ENCODE peak calls at places on chromosome 21, in five cellular contexts. F is CD8-positive, alpha-beta memory T cell; X is fibroblast of lung; I is GM23248; W is A549. Y is an unnamed sample.

GRCh38 chr21:32414579-32415358 is 2.3 kb downstream of the EVA1C start:
- DNase-seq in F (no peak), X (peak; percentile 52), I (peak; percentile 66), W (no peak), Y (no peak)

GRCh38 chr21:33828083-33828482 is 87.5 kb downstream of the ATP5PO start:
- DNase-seq in F (no peak), X (no peak), I (no peak), W (no peak), Y (no peak)

GRCh38 chr21:44449473-44450363 is 5.6 kb upstream of the LRRC3 start:
- DNase-seq in F (peak; percentile 30), X (peak; percentile 4), I (no peak), W (no peak), Y (no peak)

GRCh38 chr21:37220433-37220980 is 46.6 kb downstream of the VPS26C start:
- DNase-seq in F (no peak), X (peak; percentile 51), I (peak; percentile 69), W (peak; percentile 15), Y (peak; percentile 25)

GRCh38 chr21:33936221-33937038 is 20.8 kb upstream of the ATP5PO start:
- DNase-seq in F (peak; percentile 78), X (no peak), I (peak; percentile 23), W (no peak), Y (no peak)

GRCh38 chr21:44443891-44444285 is 11.4 kb upstream of the LRRC3 start:
- DNase-seq in F (peak; percentile 26), X (no peak), I (no peak), W (no peak), Y (no peak)

GRCh38 chr21:38123626-38124025 is 133.2 kb upstream of the KCNJ15 start:
- DNase-seq in F (no peak), X (no peak), I (no peak), W (no peak), Y (peak; percentile 9)

GRCh38 chr21:34734696-34735095 is 65.9 kb downstream of the CLIC6 start:
- DNase-seq in F (no peak), X (no peak), I (peak; percentile 33), W (no peak), Y (no peak)

GRCh38 chr21:40158356-40158755 is 291.1 kb downstream of the PCP4 start:
- DNase-seq in F (no peak), X (no peak), I (no peak), W (no peak), Y (no peak)

GRCh38 chr21:35473496-35473895 is 424.4 kb upstream of the RUNX1 start:
- DNase-seq in F (no peak), X (no peak), I (no peak), W (no peak), Y (no peak)

GRCh38 chr21:17514124-17514481 is 1.3 kb downstream of the CXADR start:
- DNase-seq in F (no peak), X (peak; percentile 60), I (peak; percentile 27), W (no peak), Y (no peak)

GRCh38 chr21:27094182-27094948 is 127.5 kb upstream of the ADAMTS5 start:
- DNase-seq in F (no peak), X (no peak), I (no peak), W (no peak), Y (no peak)

GRCh38 chr21:43801006-43801783 is 11.8 kb downstream of the RRP1 start:
- DNase-seq in F (no peak), X (no peak), I (no peak), W (no peak), Y (no peak)

GRCh38 chr21:38254970-38255369 is 1.8 kb upstream of the KCNJ15 start:
- DNase-seq in F (no peak), X (no peak), I (no peak), W (no peak), Y (no peak)

GRCh38 chr21:45113543-45113942 is 39.2 kb downstream of the ADARB1 start:
- DNase-seq in F (no peak), X (no peak), I (no peak), W (no peak), Y (no peak)

GRCh38 chr21:23217597-23217996 is 2219.4 kb downstream of the NCAM2 start:
- DNase-seq in F (no peak), X (no peak), I (no peak), W (no peak), Y (no peak)

GRCh38 chr21:35428927-35429326 is 379.8 kb upstream of the RUNX1 start:
- DNase-seq in F (no peak), X (no peak), I (peak; percentile 27), W (no peak), Y (no peak)

GRCh38 chr21:38914071-38914491 is 108.4 kb downstream of the ETS2 start:
- DNase-seq in F (no peak), X (no peak), I (no peak), W (no peak), Y (no peak)

GRCh38 chr21:42650033-42650370 is 3.4 kb upstream of the PDE9A start:
- DNase-seq in F (peak; percentile 15), X (no peak), I (no peak), W (no peak), Y (no peak)

GRCh38 chr21:44984792-44985440 is 45.1 kb downstream of the SLX9 start:
- DNase-seq in F (peak; percentile 39), X (no peak), I (no peak), W (no peak), Y (no peak)

GRCh38 chr21:23936991-23937390 is 1670.3 kb downstream of the MRPL39 start:
- DNase-seq in F (no peak), X (no peak), I (no peak), W (no peak), Y (no peak)

GRCh38 chr21:35635261-35635660 is 425.1 kb downstream of the SETD4 start:
- DNase-seq in F (no peak), X (peak; percentile 90), I (peak; percentile 92), W (no peak), Y (no peak)

GRCh38 chr21:31530918-31531705 is 128.4 kb upstream of the SOD1 start:
- DNase-seq in F (no peak), X (no peak), I (peak; percentile 21), W (no peak), Y (peak; percentile 54)

GRCh38 chr21:44377201-44377921 is 23.9 kb downstream of the TRPM2 start:
- DNase-seq in F (no peak), X (no peak), I (no peak), W (no peak), Y (no peak)

GRCh38 chr21:39105836-39106235 is 77.4 kb downstream of the PSMG1 start:
- DNase-seq in F (no peak), X (no peak), I (no peak), W (no peak), Y (no peak)

GRCh38 chr21:36456714-36457399 is 23.1 kb downstream of the CLDN14 start:
- DNase-seq in F (no peak), X (peak; percentile 20), I (no peak), W (no peak), Y (no peak)

GRCh38 chr21:39164523-39164922 is 18.7 kb downstream of the PSMG1 start:
- DNase-seq in F (no peak), X (no peak), I (no peak), W (no peak), Y (no peak)

GRCh38 chr21:40178726-40179125 is 311.5 kb downstream of the PCP4 start:
- DNase-seq in F (no peak), X (no peak), I (no peak), W (no peak), Y (no peak)

GRCh38 chr21:16913010-16913409 is 599.8 kb upstream of the CXADR start:
- DNase-seq in F (no peak), X (no peak), I (peak; percentile 16), W (no peak), Y (no peak)

GRCh38 chr21:34074283-34075098 is 1.1 kb downstream of the MRPS6 start:
- DNase-seq in F (no peak), X (no peak), I (peak; percentile 52), W (no peak), Y (no peak)

GRCh38 chr21:34365794-34366193 is 2.0 kb downstream of the KCNE2 start:
- DNase-seq in F (no peak), X (no peak), I (no peak), W (no peak), Y (no peak)

GRCh38 chr21:24045775-24046215 is 1561.5 kb downstream of the MRPL39 start:
- DNase-seq in F (no peak), X (peak; percentile 94), I (peak; percentile 0), W (no peak), Y (peak; percentile 73)

GRCh38 chr21:37006521-37007291 is at the start of gene RIPPLY3:
- DNase-seq in F (no peak), X (peak; percentile 28), I (peak; percentile 44), W (no peak), Y (no peak)

DNA sequence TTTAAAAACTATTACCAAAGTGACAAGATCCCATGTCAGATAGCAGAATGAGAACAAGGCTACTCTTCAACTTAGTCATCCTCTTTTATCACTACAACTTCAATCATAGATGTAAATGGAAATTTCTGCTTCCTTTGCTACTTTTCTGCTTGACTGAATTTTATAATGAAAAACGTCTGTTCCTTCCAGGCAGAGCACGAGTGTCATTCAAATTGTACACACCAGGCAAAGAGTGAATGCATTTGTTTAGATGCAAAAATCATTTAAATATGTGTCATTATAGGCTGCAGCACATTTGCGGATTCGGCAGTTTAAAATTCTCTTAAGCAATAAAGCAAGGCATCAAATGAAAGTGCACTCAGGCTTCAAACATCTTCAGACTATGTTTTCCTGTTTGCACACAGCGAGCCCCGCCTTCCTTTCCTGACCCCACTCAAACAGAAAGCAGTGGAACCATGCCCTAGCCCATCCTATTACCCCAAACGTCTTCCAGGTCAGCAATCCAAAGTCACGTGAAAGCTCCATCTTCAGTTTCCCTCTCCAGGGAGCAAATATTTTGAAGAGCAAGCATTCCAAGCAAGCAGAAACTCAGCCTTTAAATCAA is 99.6 kb downstream of the APP start:
- DNase-seq in F (no peak), X (peak; percentile 55), I (peak; percentile 66), W (no peak), Y (no peak)
- H3K4me3 ChIP-seq in F (peak overlapping the region; percentile 42), X (peak overlapping the region; percentile 33), I (peak overlapping the region; percentile 48), W (no peak overlapping the region), Y (no peak overlapping the region)

DNA sequence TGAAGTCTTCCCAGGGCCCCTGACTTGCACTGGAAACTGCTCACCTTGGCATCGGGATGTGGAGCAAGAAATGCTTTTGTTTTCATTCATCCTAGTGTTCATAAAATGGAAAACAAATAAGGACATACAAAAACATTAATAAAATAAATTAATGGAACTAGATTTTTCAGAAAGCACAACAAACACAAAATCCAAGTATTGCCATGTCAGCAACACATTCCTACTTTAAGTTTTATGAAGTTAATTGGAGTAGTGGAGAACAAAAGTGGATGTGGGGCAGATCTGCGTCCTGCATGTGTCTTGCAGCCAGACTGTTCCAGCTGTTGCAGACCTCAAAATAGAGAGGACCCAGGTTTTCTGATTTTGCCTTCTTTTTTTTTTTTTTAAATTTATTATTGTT is 32.9 kb downstream of the PRMT2 start:
- DNase-seq in F (no peak), X (no peak), I (no peak), W (no peak), Y (no peak)
- H3K4me3 ChIP-seq in F (peak overlapping the region; percentile 49), X (no peak overlapping the region), I (peak overlapping the region; percentile 81), W (peak overlapping the region; percentile 57), Y (no peak overlapping the region)

GRCh38 chr21:15592271-15592860 is 137.4 kb upstream of the USP25 start:
- DNase-seq in F (no peak), X (peak; percentile 38), I (peak; percentile 56), W (peak; percentile 15), Y (no peak)
- H3K4me3 ChIP-seq in F (no peak overlapping the region), X (no peak overlapping the region), I (no peak overlapping the region), W (no peak overlapping the region), Y (no peak overlapping the region)

DNA sequence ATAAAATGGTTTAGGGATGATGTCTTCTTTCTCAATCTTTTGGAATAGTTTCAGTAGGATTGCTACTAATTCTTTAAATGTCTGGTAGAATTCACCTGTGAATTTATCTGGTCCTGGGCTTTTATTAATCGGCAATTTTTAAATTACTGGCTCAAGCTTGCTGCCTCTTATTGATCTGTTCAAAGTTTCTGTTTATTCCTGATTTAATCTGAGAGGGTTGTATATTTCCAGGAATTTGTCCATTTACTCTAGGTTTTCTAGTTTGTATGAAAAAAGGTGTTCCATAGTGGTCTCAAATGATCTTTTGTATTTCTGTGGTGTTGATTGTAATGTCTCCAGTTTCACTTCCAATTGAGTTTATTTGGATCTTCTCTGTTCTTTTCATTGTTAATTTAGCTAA is 617.8 kb downstream of the LTN1 start:
- DNase-seq in F (no peak), X (no peak), I (no peak), W (no peak), Y (no peak)
- H3K4me3 ChIP-seq in F (no peak overlapping the region), X (no peak overlapping the region), I (no peak overlapping the region), W (no peak overlapping the region), Y (no peak overlapping the region)

Y was measured in body of pancreas.